ENCODE peak calls at places on chromosomes 3 and 15, in ten cellular contexts. I is uterus, D is trophoblast cell, P is Karpas-422, M is GM23248, Y is prostate gland, K is cardiac muscle cell, Z is BE2C, V is K562, S is heart left ventricle. W is an unnamed sample.

GRCh38 chr3:42957573-42957972 is 21.5 kb upstream of the GASK1A start:
- DNase-seq in I (no peak), D (no peak), P (no peak), M (no peak), Y (no peak), K (no peak), Z (no peak), V (no peak), S (no peak), W (no peak)

GRCh38 chr3:17808994-17809393 is 66.6 kb upstream of the TBC1D5 start:
- DNase-seq in I (no peak), D (no peak), P (no peak), M (peak; percentile 16), Y (no peak), K (peak; percentile 68), Z (peak; percentile 47), V (no peak), S (no peak), W (peak; percentile 19)

GRCh38 chr3:27714101-27714526 is 8.0 kb downstream of the EOMES start:
- DNase-seq in I (no peak), D (no peak), P (no peak), M (no peak), Y (no peak), K (no peak), Z (no peak), V (no peak), S (no peak), W (no peak)

GRCh38 chr3:184040010-184040409 is 8.5 kb downstream of the HTR3D start:
- DNase-seq in I (no peak), D (peak; percentile 31), P (peak; percentile 61), M (peak; percentile 70), Y (no peak), K (peak; percentile 33), Z (peak; percentile 31), V (peak; percentile 22), S (no peak), W (peak; percentile 26)

GRCh38 chr3:13972679-13973379 is 93.0 kb upstream of the WNT7A start:
- DNase-seq in I (no peak), D (peak; percentile 81), P (no peak), M (peak; percentile 2), Y (no peak), K (no peak), Z (no peak), V (no peak), S (no peak), W (no peak)

GRCh38 chr15:80638553-80639167 is 56.5 kb upstream of the ABHD17C start:
- DNase-seq in I (no peak), D (no peak), P (no peak), M (no peak), Y (no peak), K (no peak), Z (no peak), V (no peak), S (no peak), W (no peak)

GRCh38 chr3:127404614-127405598 is 117.1 kb upstream of the PRR20G start:
- DNase-seq in I (no peak), D (peak; percentile 27), P (no peak), M (no peak), Y (no peak), K (no peak), Z (no peak), V (no peak), S (no peak), W (no peak)

GRCh38 chr3:37992271-37993066 is 1.9 kb downstream of the VILL start:
- DNase-seq in I (no peak), D (no peak), P (no peak), M (no peak), Y (no peak), K (no peak), Z (no peak), V (peak; percentile 58), S (no peak), W (no peak)

GRCh38 chr3:196962930-196963259 is 5.7 kb downstream of the PIGZ start:
- DNase-seq in I (no peak), D (no peak), P (no peak), M (no peak), Y (no peak), K (no peak), Z (no peak), V (no peak), S (no peak), W (no peak)

GRCh38 chr3:189727898-189728297 is 96.7 kb downstream of the TP63 start:
- DNase-seq in I (no peak), D (no peak), P (no peak), M (peak; percentile 79), Y (no peak), K (peak; percentile 63), Z (no peak), V (no peak), S (no peak), W (peak; percentile 74)

GRCh38 chr3:59979542-59979941 is 929.7 kb upstream of the CFAP20DC start:
- DNase-seq in I (no peak), D (no peak), P (no peak), M (no peak), Y (no peak), K (no peak), Z (no peak), V (no peak), S (no peak), W (no peak)

GRCh38 chr3:12392101-12392878 is 92.0 kb upstream of the TSEN2 start:
- DNase-seq in I (peak; percentile 23), D (no peak), P (no peak), M (no peak), Y (no peak), K (no peak), Z (no peak), V (no peak), S (no peak), W (no peak)

GRCh38 chr3:158713094-158713499 is 19.2 kb downstream of the RARRES1 start:
- DNase-seq in I (no peak), D (no peak), P (no peak), M (peak; percentile 48), Y (no peak), K (peak; percentile 92), Z (no peak), V (no peak), S (peak; percentile 25), W (peak; percentile 54)

GRCh38 chr3:8480699-8481098 is 20.9 kb upstream of the LMCD1 start:
- DNase-seq in I (no peak), D (no peak), P (no peak), M (no peak), Y (no peak), K (no peak), Z (no peak), V (no peak), S (no peak), W (no peak)

GRCh38 chr3:35929158-35929557 is 289.8 kb downstream of the ARPP21 start:
- DNase-seq in I (no peak), D (no peak), P (no peak), M (no peak), Y (no peak), K (peak; percentile 32), Z (no peak), V (no peak), S (no peak), W (no peak)

GRCh38 chr3:100006570-100007271 is 107.6 kb downstream of the FILIP1L start:
- DNase-seq in I (no peak), D (no peak), P (no peak), M (peak; percentile 71), Y (no peak), K (peak; percentile 58), Z (no peak), V (no peak), S (no peak), W (peak; percentile 60)

GRCh38 chr3:126056681-126057546 is 27.0 kb downstream of the SLC41A3 start:
- DNase-seq in I (no peak), D (no peak), P (no peak), M (peak; percentile 42), Y (no peak), K (no peak), Z (no peak), V (peak; percentile 17), S (peak; percentile 63), W (no peak)

GRCh38 chr3:188179006-188179966 is 25.3 kb downstream of the LPP start:
- DNase-seq in I (peak; percentile 77), D (peak; percentile 77), P (peak; percentile 85), M (peak; percentile 84), Y (peak; percentile 51), K (no peak), Z (no peak), V (no peak), S (peak; percentile 60), W (peak; percentile 94)

GRCh38 chr3:138114988-138115971 is at the start of gene DZIP1L:
- DNase-seq in I (peak; percentile 79), D (no peak), P (no peak), M (peak; percentile 91), Y (peak; percentile 43), K (peak; percentile 78), Z (peak; percentile 73), V (peak; percentile 60), S (peak; percentile 71), W (peak; percentile 64)

GRCh38 chr3:39095778-39096177 is 11.6 kb downstream of the GORASP1 start:
- DNase-seq in I (no peak), D (no peak), P (no peak), M (no peak), Y (no peak), K (no peak), Z (no peak), V (no peak), S (no peak), W (no peak)
- H3K36me3 ChIP-seq in I (no peaks in the 10 kb centered on the region), D (peaks cover 43% of the 10 kb centered on the region), P (peaks cover 40% of the 10 kb centered on the region), M (peaks cover 35% of the 10 kb centered on the region), Y (no peaks in the 10 kb centered on the region), K (peaks cover 63% of the 10 kb centered on the region), Z (peaks cover 3% of the 10 kb centered on the region), V (peaks cover 92% of the 10 kb centered on the region), S (peaks cover 100% of the 10 kb centered on the region), W (peaks cover 16% of the 10 kb centered on the region)

DNA sequence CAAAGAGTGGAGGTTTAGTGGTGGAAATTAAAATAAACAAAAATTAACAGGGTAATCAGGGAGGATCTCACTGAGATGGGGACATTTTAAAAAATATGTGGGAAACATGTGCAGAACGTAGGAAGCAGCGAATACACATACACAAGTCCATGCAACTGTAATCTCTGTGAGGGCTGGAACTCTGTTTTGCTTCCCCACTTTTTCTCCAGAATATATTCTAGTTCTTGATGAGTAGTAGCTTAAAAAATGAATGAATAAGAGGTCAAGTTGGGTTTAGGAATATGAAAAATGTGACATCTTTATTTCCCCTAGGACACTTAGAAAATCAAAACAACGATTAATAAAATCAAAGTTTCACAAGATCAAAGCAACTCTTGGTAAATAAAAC is 312.2 kb upstream of the ZNF717 start:
- DNase-seq in I (no peak), D (no peak), P (no peak), M (peak; percentile 51), Y (no peak), K (no peak), Z (no peak), V (no peak), S (no peak), W (peak; percentile 32)
- H3K36me3 ChIP-seq in I (no peaks in the 10 kb centered on the region), D (no peaks in the 10 kb centered on the region), P (no peaks in the 10 kb centered on the region), M (no peaks in the 10 kb centered on the region), Y (no peaks in the 10 kb centered on the region), K (no peaks in the 10 kb centered on the region), Z (no peaks in the 10 kb centered on the region), V (no peaks in the 10 kb centered on the region), S (no peaks in the 10 kb centered on the region), W (no peaks in the 10 kb centered on the region)

GRCh38 chr15:63679588-63679987 is 82.4 kb downstream of the FBXL22 start:
- DNase-seq in I (no peak), D (no peak), P (no peak), M (no peak), Y (no peak), K (no peak), Z (no peak), V (no peak), S (no peak), W (no peak)
- H3K36me3 ChIP-seq in I (no peaks in the 10 kb centered on the region), D (peaks cover 14% of the 10 kb centered on the region), P (peaks cover 69% of the 10 kb centered on the region), M (peaks cover 40% of the 10 kb centered on the region), Y (no peaks in the 10 kb centered on the region), K (peaks cover 41% of the 10 kb centered on the region), Z (peaks cover 32% of the 10 kb centered on the region), V (peaks cover 89% of the 10 kb centered on the region), S (peaks cover 100% of the 10 kb centered on the region), W (peaks cover 4% of the 10 kb centered on the region)

GRCh38 chr3:124764746-124765145 is 34.5 kb downstream of the UMPS start:
- DNase-seq in I (peak; percentile 15), D (no peak), P (no peak), M (no peak), Y (no peak), K (no peak), Z (no peak), V (no peak), S (no peak), W (no peak)
- H3K36me3 ChIP-seq in I (no peaks in the 10 kb centered on the region), D (peaks cover 41% of the 10 kb centered on the region), P (no peaks in the 10 kb centered on the region), M (peaks cover 40% of the 10 kb centered on the region), Y (peaks cover 4% of the 10 kb centered on the region), K (no peaks in the 10 kb centered on the region), Z (peaks cover 8% of the 10 kb centered on the region), V (no peaks in the 10 kb centered on the region), S (peaks cover 73% of the 10 kb centered on the region), W (peaks cover 12% of the 10 kb centered on the region)

W was measured in fibroblast of lung.